ENCODE peak calls at places on chromosomes 11 and 22, in nine cellular contexts. One of them, this sample, is unnamed.
A peak's percentile ranks its signal among the peaks of the same experiment; 100 is the strongest.

GRCh38 chr11:17543041-17543440 is 1.2 kb downstream of the USH1C start:
- DNase-seq in A549: no peak
- DNase-seq in osteocyte: no peak
- DNase-seq in colonic mucosa: peak; percentile 68
- DNase-seq in CD4-positive, alpha-beta T cell: no peak
- DNase-seq in tibial artery: no peak
- DNase-seq in AG10803: no peak
- DNase-seq in left ventricle myocardium inferior: peak; percentile 0
- DNase-seq in lower lobe of right lung: no peak
- DNase-seq in this sample: no peak

GRCh38 chr11:12494699-12495098 is 117.3 kb downstream of the PARVA start:
- DNase-seq in A549: no peak
- DNase-seq in osteocyte: peak; percentile 0
- DNase-seq in colonic mucosa: no peak
- DNase-seq in CD4-positive, alpha-beta T cell: no peak
- DNase-seq in tibial artery: no peak
- DNase-seq in AG10803: peak; percentile 59
- DNase-seq in left ventricle myocardium inferior: no peak
- DNase-seq in lower lobe of right lung: no peak
- DNase-seq in this sample: no peak

GRCh38 chr11:3879967-3880542 is 24.6 kb downstream of the STIM1 start:
- DNase-seq in A549: peak; percentile 57
- DNase-seq in osteocyte: no peak
- DNase-seq in colonic mucosa: peak; percentile 35
- DNase-seq in CD4-positive, alpha-beta T cell: no peak
- DNase-seq in tibial artery: no peak
- DNase-seq in AG10803: no peak
- DNase-seq in left ventricle myocardium inferior: no peak
- DNase-seq in lower lobe of right lung: no peak
- DNase-seq in this sample: no peak

GRCh38 chr11:47510231-47510630 is 42.7 kb downstream of the CELF1 start:
- DNase-seq in A549: no peak
- DNase-seq in osteocyte: no peak
- DNase-seq in colonic mucosa: no peak
- DNase-seq in CD4-positive, alpha-beta T cell: no peak
- DNase-seq in tibial artery: no peak
- DNase-seq in AG10803: no peak
- DNase-seq in left ventricle myocardium inferior: no peak
- DNase-seq in lower lobe of right lung: no peak
- DNase-seq in this sample: no peak

GRCh38 chr11:62804310-62805043 is 763 bp downstream of the NXF1 start:
- DNase-seq in A549: no peak
- DNase-seq in osteocyte: no peak
- DNase-seq in colonic mucosa: no peak
- DNase-seq in CD4-positive, alpha-beta T cell: no peak
- DNase-seq in tibial artery: no peak
- DNase-seq in AG10803: peak; percentile 45
- DNase-seq in left ventricle myocardium inferior: no peak
- DNase-seq in lower lobe of right lung: peak; percentile 20
- DNase-seq in this sample: no peak

GRCh38 chr11:33802414-33802950 is 28.2 kb upstream of the FBXO3 start:
- DNase-seq in A549: peak; percentile 81
- DNase-seq in osteocyte: no peak
- DNase-seq in colonic mucosa: peak; percentile 59
- DNase-seq in CD4-positive, alpha-beta T cell: no peak
- DNase-seq in tibial artery: peak; percentile 66
- DNase-seq in AG10803: peak; percentile 82
- DNase-seq in left ventricle myocardium inferior: peak; percentile 24
- DNase-seq in lower lobe of right lung: no peak
- DNase-seq in this sample: peak; percentile 44

GRCh38 chr22:20550851-20551744 is 43.7 kb downstream of the MED15 start:
- DNase-seq in A549: no peak
- DNase-seq in osteocyte: no peak
- DNase-seq in colonic mucosa: no peak
- DNase-seq in CD4-positive, alpha-beta T cell: peak; percentile 58
- DNase-seq in tibial artery: peak; percentile 85
- DNase-seq in AG10803: peak; percentile 77
- DNase-seq in left ventricle myocardium inferior: no peak
- DNase-seq in lower lobe of right lung: no peak
- DNase-seq in this sample: no peak

GRCh38 chr22:46061431-46062231 is 84.7 kb upstream of the WNT7B start:
- DNase-seq in A549: no peak
- DNase-seq in osteocyte: no peak
- DNase-seq in colonic mucosa: no peak
- DNase-seq in CD4-positive, alpha-beta T cell: no peak
- DNase-seq in tibial artery: peak; percentile 67
- DNase-seq in AG10803: no peak
- DNase-seq in left ventricle myocardium inferior: peak; percentile 22
- DNase-seq in lower lobe of right lung: peak; percentile 46
- DNase-seq in this sample: no peak

GRCh38 chr11:57638005-57638760 is 11.5 kb downstream of the YPEL4 start:
- DNase-seq in A549: peak; percentile 89
- DNase-seq in osteocyte: peak; percentile 89
- DNase-seq in colonic mucosa: no peak
- DNase-seq in CD4-positive, alpha-beta T cell: no peak
- DNase-seq in tibial artery: peak; percentile 69
- DNase-seq in AG10803: peak; percentile 86
- DNase-seq in left ventricle myocardium inferior: peak; percentile 63
- DNase-seq in lower lobe of right lung: peak; percentile 72
- DNase-seq in this sample: peak; percentile 76

GRCh38 chr11:63832336-63832735 is 6.6 kb upstream of the MARK2 start:
- DNase-seq in A549: no peak
- DNase-seq in osteocyte: no peak
- DNase-seq in colonic mucosa: no peak
- DNase-seq in CD4-positive, alpha-beta T cell: no peak
- DNase-seq in tibial artery: no peak
- DNase-seq in AG10803: no peak
- DNase-seq in left ventricle myocardium inferior: no peak
- DNase-seq in lower lobe of right lung: no peak
- DNase-seq in this sample: no peak

GRCh38 chr11:63826471-63827190 is 12.3 kb upstream of the MARK2 start:
- DNase-seq in A549: no peak
- DNase-seq in osteocyte: no peak
- DNase-seq in colonic mucosa: no peak
- DNase-seq in CD4-positive, alpha-beta T cell: no peak
- DNase-seq in tibial artery: no peak
- DNase-seq in AG10803: no peak
- DNase-seq in left ventricle myocardium inferior: no peak
- DNase-seq in lower lobe of right lung: no peak
- DNase-seq in this sample: no peak

GRCh38 chr11:63833048-63833447 is 5.9 kb upstream of the MARK2 start:
- DNase-seq in A549: no peak
- DNase-seq in osteocyte: no peak
- DNase-seq in colonic mucosa: no peak
- DNase-seq in CD4-positive, alpha-beta T cell: no peak
- DNase-seq in tibial artery: no peak
- DNase-seq in AG10803: no peak
- DNase-seq in left ventricle myocardium inferior: no peak
- DNase-seq in lower lobe of right lung: no peak
- DNase-seq in this sample: no peak

GRCh38 chr11:63831326-63831725 is 7.6 kb upstream of the MARK2 start:
- DNase-seq in A549: no peak
- DNase-seq in osteocyte: no peak
- DNase-seq in colonic mucosa: no peak
- DNase-seq in CD4-positive, alpha-beta T cell: no peak
- DNase-seq in tibial artery: no peak
- DNase-seq in AG10803: no peak
- DNase-seq in left ventricle myocardium inferior: no peak
- DNase-seq in lower lobe of right lung: no peak
- DNase-seq in this sample: no peak

DNA sequence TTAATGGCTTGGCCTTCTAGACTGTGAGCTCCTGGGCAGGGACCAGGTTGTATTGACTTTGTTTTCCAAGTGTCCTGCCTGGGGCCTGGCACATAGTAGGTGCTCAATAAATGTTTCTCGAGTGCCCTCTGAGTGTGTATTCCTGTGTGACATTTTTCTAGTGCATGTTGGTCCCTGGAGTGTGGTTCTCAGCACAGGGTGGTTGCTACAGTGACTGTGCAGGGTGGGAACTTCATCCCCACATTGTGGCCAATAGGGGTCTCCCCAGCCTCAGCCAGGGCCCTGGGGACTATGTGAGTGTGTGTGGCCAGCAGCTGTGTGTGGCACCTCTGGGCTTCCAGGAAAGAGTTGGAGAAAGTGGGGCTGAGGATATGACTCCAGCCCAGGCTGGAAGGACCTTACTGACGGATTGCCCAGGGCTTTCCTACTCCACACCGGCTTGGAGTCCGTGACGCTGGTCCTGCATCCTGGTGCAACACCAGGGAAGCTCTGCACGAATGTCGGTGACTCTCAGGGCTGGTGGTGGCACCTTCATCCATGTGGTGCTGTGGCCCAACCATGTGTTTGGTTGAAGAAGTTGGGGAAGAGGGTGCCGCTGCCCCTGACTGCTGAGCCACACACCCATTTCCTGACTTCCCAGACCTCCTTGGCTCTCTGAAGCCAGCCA is 9.0 kb upstream of the MARK2 start:
- DNase-seq in A549: peak; percentile 59
- DNase-seq in osteocyte: no peak
- DNase-seq in colonic mucosa: no peak
- DNase-seq in CD4-positive, alpha-beta T cell: no peak
- DNase-seq in tibial artery: no peak
- DNase-seq in AG10803: no peak
- DNase-seq in left ventricle myocardium inferior: no peak
- DNase-seq in lower lobe of right lung: no peak
- DNase-seq in this sample: no peak
- TF ChIP-seq CTCF in A549: peak; percentile 40
- TF ChIP-seq CTCF in osteocyte: peak; percentile 39
- TF ChIP-seq CTCF in colonic mucosa: no peak
- TF ChIP-seq CTCF in CD4-positive, alpha-beta T cell: no peak
- TF ChIP-seq CTCF in tibial artery: no peak
- TF ChIP-seq CTCF in AG10803: no peak
- TF ChIP-seq CTCF in left ventricle myocardium inferior: peak; percentile 36
- TF ChIP-seq CTCF in lower lobe of right lung: no peak
- TF ChIP-seq CTCF in this sample: peak; percentile 45

GRCh38 chr22:44091021-44091721 is 67.1 kb downstream of the PARVB start:
- DNase-seq in A549: peak; percentile 22
- DNase-seq in osteocyte: no peak
- DNase-seq in colonic mucosa: no peak
- DNase-seq in CD4-positive, alpha-beta T cell: no peak
- DNase-seq in tibial artery: no peak
- DNase-seq in AG10803: no peak
- DNase-seq in left ventricle myocardium inferior: no peak
- DNase-seq in lower lobe of right lung: no peak
- DNase-seq in this sample: no peak
- TF ChIP-seq CTCF in A549: no peak
- TF ChIP-seq CTCF in osteocyte: peak; percentile 44
- TF ChIP-seq CTCF in colonic mucosa: no peak
- TF ChIP-seq CTCF in CD4-positive, alpha-beta T cell: no peak
- TF ChIP-seq CTCF in tibial artery: no peak
- TF ChIP-seq CTCF in AG10803: peak; percentile 29
- TF ChIP-seq CTCF in left ventricle myocardium inferior: no peak
- TF ChIP-seq CTCF in lower lobe of right lung: no peak
- TF ChIP-seq CTCF in this sample: peak; percentile 38

DNA sequence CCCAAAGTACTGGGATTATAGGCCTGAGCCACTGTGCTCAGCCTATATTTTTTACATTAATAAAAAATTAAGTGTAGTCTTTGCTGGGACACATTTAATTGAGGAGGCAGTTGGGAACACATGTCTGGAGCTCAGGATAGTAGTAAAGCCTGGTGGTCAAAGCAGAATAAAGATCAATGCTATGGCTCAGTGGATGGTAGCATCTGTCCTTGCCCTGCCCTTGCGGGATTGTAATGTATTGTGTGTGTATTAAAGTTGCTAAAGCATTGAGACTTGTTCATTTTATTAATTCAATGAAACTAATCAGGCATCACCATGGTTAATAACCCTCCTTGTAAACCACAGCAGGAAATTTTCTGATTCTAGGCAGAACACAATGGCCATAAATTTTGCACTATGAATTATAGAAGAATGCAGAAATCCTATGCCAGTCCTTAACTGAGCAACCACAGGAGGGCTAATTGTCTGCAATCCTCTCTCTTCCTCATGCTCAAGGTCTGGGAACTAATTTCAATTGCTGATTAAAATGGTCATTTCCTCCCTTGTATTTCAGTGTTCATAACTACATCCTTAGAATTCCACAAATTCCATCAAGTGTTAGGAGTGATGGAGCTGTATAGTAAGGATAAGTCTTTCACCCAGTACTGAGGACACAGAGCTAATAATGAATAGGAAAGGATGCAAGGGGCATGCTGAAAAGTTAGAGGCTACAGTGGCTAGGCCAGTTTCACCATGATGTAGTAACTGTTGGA is 403.2 kb upstream of the DDI1 start:
- DNase-seq in A549: no peak
- DNase-seq in osteocyte: no peak
- DNase-seq in colonic mucosa: no peak
- DNase-seq in CD4-positive, alpha-beta T cell: no peak
- DNase-seq in tibial artery: no peak
- DNase-seq in AG10803: peak; percentile 98
- DNase-seq in left ventricle myocardium inferior: no peak
- DNase-seq in lower lobe of right lung: no peak
- DNase-seq in this sample: no peak
- TF ChIP-seq CTCF in A549: no peak
- TF ChIP-seq CTCF in osteocyte: no peak
- TF ChIP-seq CTCF in colonic mucosa: no peak
- TF ChIP-seq CTCF in CD4-positive, alpha-beta T cell: no peak
- TF ChIP-seq CTCF in tibial artery: no peak
- TF ChIP-seq CTCF in AG10803: peak; percentile 45
- TF ChIP-seq CTCF in left ventricle myocardium inferior: no peak
- TF ChIP-seq CTCF in lower lobe of right lung: no peak
- TF ChIP-seq CTCF in this sample: no peak

GRCh38 chr11:870418-870817 is 27.8 kb downstream of the TSPAN4 start:
- DNase-seq in A549: no peak
- DNase-seq in osteocyte: no peak
- DNase-seq in colonic mucosa: no peak
- DNase-seq in CD4-positive, alpha-beta T cell: no peak
- DNase-seq in tibial artery: no peak
- DNase-seq in AG10803: no peak
- DNase-seq in left ventricle myocardium inferior: no peak
- DNase-seq in lower lobe of right lung: no peak
- DNase-seq in this sample: no peak

GRCh38 chr11:869399-870126 is 26.9 kb downstream of the TSPAN4 start:
- DNase-seq in A549: no peak
- DNase-seq in osteocyte: no peak
- DNase-seq in colonic mucosa: no peak
- DNase-seq in CD4-positive, alpha-beta T cell: no peak
- DNase-seq in tibial artery: no peak
- DNase-seq in AG10803: no peak
- DNase-seq in left ventricle myocardium inferior: no peak
- DNase-seq in lower lobe of right lung: no peak
- DNase-seq in this sample: no peak

GRCh38 chr11:871472-871871 is 28.8 kb downstream of the TSPAN4 start:
- DNase-seq in A549: no peak
- DNase-seq in osteocyte: no peak
- DNase-seq in colonic mucosa: no peak
- DNase-seq in CD4-positive, alpha-beta T cell: no peak
- DNase-seq in tibial artery: no peak
- DNase-seq in AG10803: no peak
- DNase-seq in left ventricle myocardium inferior: no peak
- DNase-seq in lower lobe of right lung: no peak
- DNase-seq in this sample: no peak

GRCh38 chr11:868802-869201 is 26.1 kb downstream of the TSPAN4 start:
- DNase-seq in A549: no peak
- DNase-seq in osteocyte: no peak
- DNase-seq in colonic mucosa: no peak
- DNase-seq in CD4-positive, alpha-beta T cell: no peak
- DNase-seq in tibial artery: no peak
- DNase-seq in AG10803: no peak
- DNase-seq in left ventricle myocardium inferior: no peak
- DNase-seq in lower lobe of right lung: no peak
- DNase-seq in this sample: no peak

DNA sequence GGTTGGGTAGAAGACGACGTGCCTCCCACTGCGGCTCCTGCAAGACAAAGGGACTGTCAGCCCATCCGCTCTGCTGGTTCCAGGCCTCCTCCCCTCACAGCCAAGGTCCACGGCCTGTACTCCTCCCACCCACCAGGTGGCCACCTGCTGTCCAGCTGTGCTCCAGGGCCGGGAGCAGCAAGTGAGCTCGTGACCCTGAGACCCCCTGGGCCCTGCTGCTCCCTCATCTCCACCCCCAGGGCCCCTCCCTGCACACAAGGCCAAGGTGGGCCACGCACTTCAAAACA is 27.4 kb downstream of the TSPAN4 start:
- DNase-seq in A549: no peak
- DNase-seq in osteocyte: no peak
- DNase-seq in colonic mucosa: no peak
- DNase-seq in CD4-positive, alpha-beta T cell: no peak
- DNase-seq in tibial artery: no peak
- DNase-seq in AG10803: no peak
- DNase-seq in left ventricle myocardium inferior: no peak
- DNase-seq in lower lobe of right lung: no peak
- DNase-seq in this sample: no peak
- TF ChIP-seq CTCF in A549: no peak
- TF ChIP-seq CTCF in osteocyte: no peak
- TF ChIP-seq CTCF in colonic mucosa: no peak
- TF ChIP-seq CTCF in CD4-positive, alpha-beta T cell: no peak
- TF ChIP-seq CTCF in tibial artery: no peak
- TF ChIP-seq CTCF in AG10803: peak; percentile 13
- TF ChIP-seq CTCF in left ventricle myocardium inferior: peak; percentile 11
- TF ChIP-seq CTCF in lower lobe of right lung: no peak
- TF ChIP-seq CTCF in this sample: peak; percentile 55

This sample was measured in progenitor cell of endocrine pancreas.